ENCODE peak calls at places on chromosomes 13 and 19, in four cellular contexts. One of them, this sample, is unnamed.

GRCh38 chr13:98524793-98525192 is 52.1 kb downstream of the STK24 start:
- DNase-seq in upper lobe of left lung: no peak
- DNase-seq in right lobe of liver: no peak
- DNase-seq in AG09309: no peak
- DNase-seq in this sample: no peak

GRCh38 chr13:32676242-32676641 is 90.0 kb downstream of the PDS5B start:
- DNase-seq in AG09309: no peak
- DNase-seq in upper lobe of left lung: no peak
- DNase-seq in right lobe of liver: no peak
- DNase-seq in this sample: no peak

GRCh38 chr19:38263696-38264485 is 482 bp upstream of the SPINT2 start:
- DNase-seq in right lobe of liver: peak; percentile 59
- DNase-seq in AG09309: no peak
- DNase-seq in upper lobe of left lung: peak; percentile 97
- DNase-seq in this sample: peak; percentile 86

GRCh38 chr19:7545904-7546303 is 10.4 kb downstream of the PNPLA6 start:
- DNase-seq in upper lobe of left lung: no peak
- DNase-seq in AG09309: no peak
- DNase-seq in right lobe of liver: no peak
- DNase-seq in this sample: no peak

GRCh38 chr13:87498681-87499080 is 172.5 kb upstream of the SLITRK5 start:
- DNase-seq in upper lobe of left lung: no peak
- DNase-seq in right lobe of liver: no peak
- DNase-seq in AG09309: no peak
- DNase-seq in this sample: no peak

GRCh38 chr13:78977311-78977710 is 318.4 kb upstream of the OBI1 start:
- DNase-seq in right lobe of liver: no peak
- DNase-seq in upper lobe of left lung: no peak
- DNase-seq in AG09309: no peak
- DNase-seq in this sample: no peak

GRCh38 chr13:60583196-60583908 is 186.3 kb downstream of the TDRD3 start:
- DNase-seq in upper lobe of left lung: no peak
- DNase-seq in right lobe of liver: no peak
- DNase-seq in AG09309: peak; percentile 70
- DNase-seq in this sample: no peak

GRCh38 chr19:6765738-6766356 is 1.4 kb downstream of the SH2D3A start:
- DNase-seq in right lobe of liver: peak; percentile 40
- DNase-seq in upper lobe of left lung: peak; percentile 92
- DNase-seq in AG09309: no peak
- DNase-seq in this sample: no peak

GRCh38 chr19:55550321-55550650 is 4.9 kb upstream of the SBK3 start:
- DNase-seq in upper lobe of left lung: no peak
- DNase-seq in right lobe of liver: no peak
- DNase-seq in AG09309: no peak
- DNase-seq in this sample: no peak

GRCh38 chr19:41804327-41804726 is 7.9 kb downstream of the CEACAM3 start:
- DNase-seq in right lobe of liver: no peak
- DNase-seq in upper lobe of left lung: no peak
- DNase-seq in AG09309: no peak
- DNase-seq in this sample: no peak

GRCh38 chr13:97112451-97113152 is 109.5 kb upstream of the MBNL2 start:
- DNase-seq in AG09309: no peak
- DNase-seq in right lobe of liver: no peak
- DNase-seq in upper lobe of left lung: no peak
- DNase-seq in this sample: no peak

GRCh38 chr19:4323692-4324091 is 14.9 kb downstream of the STAP2 start:
- DNase-seq in AG09309: no peak
- DNase-seq in right lobe of liver: no peak
- DNase-seq in upper lobe of left lung: no peak
- DNase-seq in this sample: no peak

GRCh38 chr19:35513975-35514809 is 743 bp upstream of the DMKN start:
- DNase-seq in right lobe of liver: no peak
- DNase-seq in AG09309: no peak
- DNase-seq in upper lobe of left lung: peak; percentile 65
- DNase-seq in this sample: no peak

GRCh38 chr19:4365791-4366665 is 22.7 kb downstream of the MPND start:
- DNase-seq in upper lobe of left lung: no peak
- DNase-seq in AG09309: no peak
- DNase-seq in right lobe of liver: no peak
- DNase-seq in this sample: no peak

GRCh38 chr19:3096902-3097326 is 2.8 kb downstream of the GNA11 start:
- DNase-seq in right lobe of liver: no peak
- DNase-seq in AG09309: no peak
- DNase-seq in upper lobe of left lung: peak; percentile 43
- DNase-seq in this sample: no peak

GRCh38 chr19:15871570-15871969 is 26.3 kb downstream of the CYP4F2 start:
- DNase-seq in AG09309: no peak
- DNase-seq in upper lobe of left lung: no peak
- DNase-seq in right lobe of liver: peak; percentile 33
- DNase-seq in this sample: no peak

GRCh38 chr13:35771898-35772297 is 295.4 kb upstream of the MAB21L1 start:
- DNase-seq in AG09309: peak; percentile 35
- DNase-seq in upper lobe of left lung: no peak
- DNase-seq in right lobe of liver: no peak
- DNase-seq in this sample: no peak

GRCh38 chr19:29671393-29672076 is 6.3 kb downstream of the PLEKHF1 start:
- DNase-seq in right lobe of liver: no peak
- DNase-seq in upper lobe of left lung: no peak
- DNase-seq in AG09309: no peak
- DNase-seq in this sample: peak; percentile 42

GRCh38 chr13:32984857-32985626 is 31.2 kb upstream of the KL start:
- DNase-seq in upper lobe of left lung: no peak
- DNase-seq in AG09309: no peak
- DNase-seq in right lobe of liver: no peak
- DNase-seq in this sample: no peak

GRCh38 chr19:11539495-11540365 is 1.1 kb downstream of the CNN1 start:
- DNase-seq in upper lobe of left lung: peak; percentile 78
- DNase-seq in AG09309: no peak
- DNase-seq in right lobe of liver: no peak
- DNase-seq in this sample: no peak

GRCh38 chr19:18665771-18666202 is 17.7 kb upstream of the CRTC1 start:
- DNase-seq in right lobe of liver: no peak
- DNase-seq in AG09309: no peak
- DNase-seq in upper lobe of left lung: peak; percentile 75
- DNase-seq in this sample: no peak

GRCh38 chr13:111584101-111584500 is 263.7 kb downstream of the TEX29 start:
- DNase-seq in AG09309: no peak
- DNase-seq in upper lobe of left lung: peak; percentile 58
- DNase-seq in right lobe of liver: no peak
- DNase-seq in this sample: no peak

GRCh38 chr19:35154535-35155406 is at the start of gene FXYD5:
- DNase-seq in AG09309: peak; percentile 49
- DNase-seq in right lobe of liver: peak; percentile 75
- DNase-seq in upper lobe of left lung: peak; percentile 92
- DNase-seq in this sample: peak; percentile 55

DNA sequence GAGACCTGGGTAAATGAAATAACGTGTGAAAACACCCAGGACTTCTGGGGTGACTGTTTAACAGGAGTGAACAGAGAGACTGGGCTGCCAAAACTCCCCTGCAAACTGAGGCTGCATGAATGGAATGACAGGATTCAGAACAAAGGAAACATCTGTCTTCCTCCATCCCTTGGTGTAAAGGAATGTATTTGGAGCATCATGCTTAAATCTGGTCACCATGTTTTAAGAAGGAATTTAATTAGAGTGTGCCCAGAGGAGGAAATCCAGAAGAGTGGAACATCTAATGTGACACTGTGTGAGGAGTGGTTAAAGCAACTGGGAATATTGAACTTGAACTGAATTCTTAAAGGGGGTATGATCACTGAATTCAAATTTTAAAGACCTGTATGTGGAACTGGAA is 437.2 kb downstream of the LIG4 start:
- DNase-seq in upper lobe of left lung: no peak
- DNase-seq in AG09309: no peak
- DNase-seq in right lobe of liver: no peak
- DNase-seq in this sample: no peak
- TF ChIP-seq CTCF in upper lobe of left lung: no peak
- TF ChIP-seq CTCF in AG09309: no peak
- TF ChIP-seq CTCF in right lobe of liver: no peak
- TF ChIP-seq CTCF in this sample: no peak

GRCh38 chr19:43124360-43124759 is 41.9 kb upstream of the PSG2 start:
- DNase-seq in AG09309: no peak
- DNase-seq in right lobe of liver: no peak
- DNase-seq in upper lobe of left lung: no peak
- DNase-seq in this sample: no peak
- TF ChIP-seq CTCF in AG09309: peak; percentile 29
- TF ChIP-seq CTCF in right lobe of liver: no peak
- TF ChIP-seq CTCF in upper lobe of left lung: no peak
- TF ChIP-seq CTCF in this sample: no peak

GRCh38 chr13:72648513-72649065 is 78.8 kb downstream of the MZT1 start:
- DNase-seq in upper lobe of left lung: no peak
- DNase-seq in AG09309: no peak
- DNase-seq in right lobe of liver: no peak
- DNase-seq in this sample: no peak
- TF ChIP-seq CTCF in upper lobe of left lung: no peak
- TF ChIP-seq CTCF in AG09309: no peak
- TF ChIP-seq CTCF in right lobe of liver: no peak
- TF ChIP-seq CTCF in this sample: no peak

GRCh38 chr19:31354316-31354715 is 5.1 kb upstream of the TSHZ3 start:
- DNase-seq in right lobe of liver: no peak
- DNase-seq in upper lobe of left lung: no peak
- DNase-seq in AG09309: no peak
- DNase-seq in this sample: no peak

GRCh38 chr19:31354919-31355318 is 5.7 kb upstream of the TSHZ3 start:
- DNase-seq in upper lobe of left lung: no peak
- DNase-seq in AG09309: no peak
- DNase-seq in right lobe of liver: no peak
- DNase-seq in this sample: no peak

GRCh38 chr19:31352296-31352781 is 3.1 kb upstream of the TSHZ3 start:
- DNase-seq in upper lobe of left lung: no peak
- DNase-seq in AG09309: no peak
- DNase-seq in right lobe of liver: no peak
- DNase-seq in this sample: no peak

GRCh38 chr19:31352782-31353651 is 3.8 kb upstream of the TSHZ3 start:
- DNase-seq in upper lobe of left lung: peak; percentile 82
- DNase-seq in right lobe of liver: no peak
- DNase-seq in AG09309: no peak
- DNase-seq in this sample: no peak

GRCh38 chr19:31353826-31354225 is 4.6 kb upstream of the TSHZ3 start:
- DNase-seq in right lobe of liver: no peak
- DNase-seq in upper lobe of left lung: no peak
- DNase-seq in AG09309: no peak
- DNase-seq in this sample: no peak
- TF ChIP-seq CTCF in right lobe of liver: no peak
- TF ChIP-seq CTCF in upper lobe of left lung: no peak
- TF ChIP-seq CTCF in AG09309: no peak
- TF ChIP-seq CTCF in this sample: no peak

GRCh38 chr13:25085125-25085742 is 10.7 kb upstream of the PABPC3 start:
- DNase-seq in upper lobe of left lung: no peak
- DNase-seq in AG09309: peak; percentile 3
- DNase-seq in right lobe of liver: no peak
- DNase-seq in this sample: no peak
- TF ChIP-seq CTCF in upper lobe of left lung: no peak
- TF ChIP-seq CTCF in AG09309: peak; percentile 75
- TF ChIP-seq CTCF in right lobe of liver: peak; percentile 41
- TF ChIP-seq CTCF in this sample: no peak

GRCh38 chr13:28528848-28529247 is 33.9 kb upstream of the FLT1 start:
- DNase-seq in upper lobe of left lung: no peak
- DNase-seq in AG09309: no peak
- DNase-seq in right lobe of liver: no peak
- DNase-seq in this sample: no peak
- TF ChIP-seq CTCF in upper lobe of left lung: no peak
- TF ChIP-seq CTCF in AG09309: peak; percentile 12
- TF ChIP-seq CTCF in right lobe of liver: no peak
- TF ChIP-seq CTCF in this sample: no peak

DNA sequence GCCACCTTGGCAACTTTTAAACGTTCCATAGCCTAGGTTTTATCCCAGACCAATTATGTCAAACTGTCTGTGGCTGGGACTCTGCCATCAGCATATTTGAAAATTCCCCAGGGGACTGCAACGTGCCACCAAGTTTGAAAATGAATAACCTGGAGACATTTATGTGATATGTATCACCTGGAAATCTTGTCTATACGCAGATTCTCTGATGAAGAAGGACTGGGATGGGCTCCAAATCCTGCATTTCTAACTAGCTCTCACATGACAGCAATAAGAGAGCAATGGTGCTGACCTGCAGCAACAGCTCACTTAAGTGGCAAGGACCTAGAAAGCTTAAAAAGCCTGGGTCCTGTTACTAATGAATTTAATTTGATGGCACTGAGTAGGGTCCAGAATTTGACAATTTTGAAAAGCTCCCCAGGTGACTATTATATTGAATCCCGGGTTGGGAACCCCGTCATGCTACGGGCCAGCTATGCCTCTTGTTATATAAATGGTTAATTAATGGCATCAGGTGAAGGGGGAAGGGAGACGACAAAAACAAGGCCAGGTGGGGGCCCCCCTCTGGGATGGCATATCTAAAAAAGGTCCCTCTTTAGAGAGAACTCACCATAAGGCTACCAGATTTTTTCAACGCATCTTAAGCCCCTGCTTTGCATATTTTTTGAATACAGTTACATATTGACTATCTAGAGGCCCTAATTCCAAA is 213.7 kb downstream of the ZIC5 start:
- DNase-seq in right lobe of liver: no peak
- DNase-seq in upper lobe of left lung: no peak
- DNase-seq in AG09309: no peak
- DNase-seq in this sample: no peak
- TF ChIP-seq CTCF in right lobe of liver: no peak
- TF ChIP-seq CTCF in upper lobe of left lung: no peak
- TF ChIP-seq CTCF in AG09309: no peak
- TF ChIP-seq CTCF in this sample: no peak

GRCh38 chr19:50258918-50259372 is 55.5 kb downstream of the MYH14 start:
- DNase-seq in AG09309: no peak
- DNase-seq in right lobe of liver: no peak
- DNase-seq in upper lobe of left lung: peak; percentile 91
- DNase-seq in this sample: no peak
- TF ChIP-seq CTCF in AG09309: peak; percentile 42
- TF ChIP-seq CTCF in right lobe of liver: peak; percentile 58
- TF ChIP-seq CTCF in upper lobe of left lung: peak; percentile 54
- TF ChIP-seq CTCF in this sample: no peak

GRCh38 chr19:51108805-51109146 is 567 bp upstream of the CTU1 start:
- DNase-seq in right lobe of liver: no peak
- DNase-seq in upper lobe of left lung: peak; percentile 90
- DNase-seq in AG09309: no peak
- DNase-seq in this sample: no peak

GRCh38 chr19:51108066-51108804 is at the start of gene CTU1:
- DNase-seq in AG09309: peak; percentile 98
- DNase-seq in upper lobe of left lung: peak; percentile 98
- DNase-seq in right lobe of liver: peak; percentile 97
- DNase-seq in this sample: peak; percentile 93

GRCh38 chr19:51110666-51110971 is 2.4 kb upstream of the CTU1 start:
- DNase-seq in right lobe of liver: no peak
- DNase-seq in AG09309: no peak
- DNase-seq in upper lobe of left lung: no peak
- DNase-seq in this sample: no peak

GRCh38 chr19:51114087-51114714 is 6.0 kb upstream of the CTU1 start:
- DNase-seq in upper lobe of left lung: no peak
- DNase-seq in right lobe of liver: no peak
- DNase-seq in AG09309: no peak
- DNase-seq in this sample: no peak

GRCh38 chr19:51111606-51112005 is 3.4 kb upstream of the CTU1 start:
- DNase-seq in upper lobe of left lung: no peak
- DNase-seq in right lobe of liver: no peak
- DNase-seq in AG09309: no peak
- DNase-seq in this sample: no peak
- TF ChIP-seq CTCF in upper lobe of left lung: no peak
- TF ChIP-seq CTCF in right lobe of liver: no peak
- TF ChIP-seq CTCF in AG09309: peak; percentile 17
- TF ChIP-seq CTCF in this sample: no peak

GRCh38 chr19:54415208-54415900 is at the start of gene TTYH1:
- DNase-seq in upper lobe of left lung: peak; percentile 85
- DNase-seq in AG09309: no peak
- DNase-seq in right lobe of liver: no peak
- DNase-seq in this sample: peak; percentile 42
- TF ChIP-seq CTCF in upper lobe of left lung: no peak
- TF ChIP-seq CTCF in AG09309: no peak
- TF ChIP-seq CTCF in right lobe of liver: no peak
- TF ChIP-seq CTCF in this sample: no peak